ENCODE peak calls at places on chromosomes 7 and 10, in eight cellular contexts. R is HepG2, A is GM12878, T is Panc1, S is upper lobe of left lung, E is K562, N is GM23338, K is HCT116. Z is an unnamed sample.

GRCh38 chr7:159246702-159247480 is 102.2 kb upstream of the VIPR2 start:
- ATAC-seq in R (no peak), A (no peak), T (no peak), S (no peak), E (no peak), N (no peak), K (no peak), Z (no peak)

GRCh38 chr7:50303894-50304157 is 690 bp upstream of the IKZF1 start:
- ATAC-seq in R (no peak), A (peak), T (peak), S (no peak), E (peak), N (peak), K (no peak), Z (no peak)

GRCh38 chr7:97015787-97016391 is 8.7 kb downstream of the DLX5 start:
- ATAC-seq in R (no peak), A (no peak), T (no peak), S (no peak), E (no peak), N (no peak), K (no peak), Z (no peak)

GRCh38 chr10:100805543-100806355 is 60.4 kb downstream of the PAX2 start:
- ATAC-seq in R (no peak), A (no peak), T (peak), S (no peak), E (no peak), N (peak), K (no peak), Z (no peak)

GRCh38 chr7:99720370-99721128 is 14.4 kb downstream of the CYP3A7 start:
- ATAC-seq in R (peak), A (peak), T (peak), S (no peak), E (peak), N (no peak), K (no peak), Z (no peak)

GRCh38 chr10:79102056-79102874 is 33.5 kb downstream of the ZMIZ1 start:
- ATAC-seq in R (no peak), A (no peak), T (peak), S (peak), E (peak), N (peak), K (peak), Z (peak)

GRCh38 chr7:55033241-55033846 is 14.5 kb downstream of the EGFR start:
- ATAC-seq in R (peak), A (no peak), T (peak), S (no peak), E (no peak), N (no peak), K (no peak), Z (no peak)

GRCh38 chr7:71615017-71615416 is 483.1 kb downstream of the GALNT17 start:
- ATAC-seq in R (no peak), A (no peak), T (peak), S (no peak), E (peak), N (peak), K (no peak), Z (no peak)

GRCh38 chr7:128350708-128351295 is 7.1 kb upstream of the RBM28 start:
- ATAC-seq in R (no peak), A (no peak), T (no peak), S (peak), E (no peak), N (no peak), K (no peak), Z (no peak)

GRCh38 chr7:90212149-90212495 is 582 bp downstream of the STEAP2 start:
- ATAC-seq in R (peak), A (no peak), T (no peak), S (peak), E (no peak), N (peak), K (peak), Z (no peak)

GRCh38 chr10:130648807-130649206 is 512.6 kb downstream of the GLRX3 start:
- ATAC-seq in R (no peak), A (no peak), T (no peak), S (peak), E (no peak), N (no peak), K (no peak), Z (no peak)

GRCh38 chr10:96765406-96766240 is 45.3 kb upstream of the PIK3AP1 start:
- ATAC-seq in R (peak), A (peak), T (peak), S (peak), E (peak), N (peak), K (peak), Z (peak)

GRCh38 chr7:116592445-116592844 is 67.6 kb downstream of the CAV1 start:
- ATAC-seq in R (peak), A (no peak), T (peak), S (peak), E (peak), N (peak), K (no peak), Z (no peak)

GRCh38 chr7:94247970-94248369 is 146.7 kb upstream of the COL1A2 start:
- ATAC-seq in R (no peak), A (peak), T (no peak), S (no peak), E (no peak), N (no peak), K (no peak), Z (no peak)

GRCh38 chr10:11345224-11346054 is 266.0 kb downstream of the USP6NL start:
- ATAC-seq in R (peak), A (peak), T (no peak), S (peak), E (no peak), N (peak), K (peak), Z (no peak)

GRCh38 chr10:129707406-129708388 is 240.7 kb downstream of the MGMT start:
- ATAC-seq in R (no peak), A (no peak), T (no peak), S (no peak), E (no peak), N (no peak), K (no peak), Z (peak)

GRCh38 chr7:43248961-43249807 is 136.7 kb downstream of the HECW1 start:
- ATAC-seq in R (peak), A (no peak), T (peak), S (peak), E (peak), N (peak), K (peak), Z (peak)

GRCh38 chr7:129714514-129715063 is 103.1 kb downstream of the NRF1 start:
- ATAC-seq in R (no peak), A (no peak), T (no peak), S (no peak), E (no peak), N (no peak), K (no peak), Z (no peak)

GRCh38 chr10:11528286-11528685 is 83.2 kb downstream of the USP6NL start:
- ATAC-seq in R (no peak), A (peak), T (no peak), S (no peak), E (no peak), N (no peak), K (no peak), Z (no peak)

GRCh38 chr10:99766282-99766681 is 16.2 kb upstream of the ABCC2 start:
- ATAC-seq in R (no peak), A (peak), T (no peak), S (no peak), E (no peak), N (no peak), K (no peak), Z (no peak)

GRCh38 chr10:70357447-70358035 is 24.9 kb downstream of the LRRC20 start:
- ATAC-seq in R (no peak), A (peak), T (peak), S (no peak), E (peak), N (no peak), K (no peak), Z (no peak)

GRCh38 chr10:29859521-29860130 is 199.8 kb downstream of the JCAD start:
- ATAC-seq in R (no peak), A (no peak), T (no peak), S (no peak), E (no peak), N (no peak), K (no peak), Z (no peak)

GRCh38 chr7:128005759-128006159 is 25.5 kb downstream of the LRRC4 start:
- ATAC-seq in R (peak), A (no peak), T (no peak), S (no peak), E (peak), N (no peak), K (no peak), Z (no peak)

GRCh38 chr10:35765039-35765662 is 123.1 kb upstream of the FZD8 start:
- ATAC-seq in R (peak), A (no peak), T (peak), S (peak), E (peak), N (peak), K (no peak), Z (no peak)

GRCh38 chr7:104956753-104957450 is 57.1 kb upstream of the KMT2E start:
- ATAC-seq in R (no peak), A (peak), T (peak), S (no peak), E (peak), N (no peak), K (no peak), Z (peak)

GRCh38 chr7:81957517-81957916 is 187.7 kb upstream of the HGF start:
- ATAC-seq in R (no peak), A (peak), T (no peak), S (no peak), E (no peak), N (no peak), K (no peak), Z (no peak)

GRCh38 chr7:87451187-87451586 is 24.3 kb downstream of the ABCB4 start:
- ATAC-seq in R (no peak), A (no peak), T (no peak), S (no peak), E (no peak), N (no peak), K (no peak), Z (no peak)

GRCh38 chr7:87447251-87447650 is 28.2 kb downstream of the ABCB4 start:
- ATAC-seq in R (no peak), A (no peak), T (no peak), S (no peak), E (no peak), N (no peak), K (no peak), Z (no peak)

GRCh38 chr7:87450706-87451105 is 24.8 kb downstream of the ABCB4 start:
- ATAC-seq in R (no peak), A (no peak), T (no peak), S (no peak), E (no peak), N (no peak), K (no peak), Z (no peak)

GRCh38 chr7:87445897-87446296 is 29.6 kb downstream of the ABCB4 start:
- ATAC-seq in R (no peak), A (peak), T (no peak), S (no peak), E (no peak), N (no peak), K (no peak), Z (no peak)

DNA sequence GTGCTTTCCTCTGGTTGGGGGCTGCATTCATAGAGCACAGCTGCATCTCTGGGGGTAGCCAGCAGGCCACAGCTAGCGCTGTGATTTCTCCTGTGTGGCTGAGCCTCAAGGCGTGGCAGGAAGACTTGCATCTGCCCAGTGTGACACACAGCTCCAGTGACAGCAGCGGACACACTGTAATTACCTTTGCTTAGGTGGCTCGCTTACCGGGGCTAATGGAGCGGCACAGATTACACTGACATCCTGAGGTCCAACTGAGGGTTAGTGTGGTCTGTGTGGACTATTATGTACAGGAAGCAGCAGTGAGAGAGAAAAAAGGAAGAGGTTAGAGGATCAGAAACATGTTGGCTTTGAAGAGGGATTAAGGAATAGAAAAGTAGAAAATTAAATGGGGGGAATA is 27.1 kb downstream of the ABCB4 start:
- ATAC-seq in R (no peak), A (peak), T (no peak), S (no peak), E (no peak), N (peak), K (no peak), Z (no peak)
- TF ChIP-seq POLR2AphosphoS5 in R (no peak), A (no peak), T (no peak), S (no peak), E (no peak), N (no peak), K (no peak), Z (no peak)

DNA sequence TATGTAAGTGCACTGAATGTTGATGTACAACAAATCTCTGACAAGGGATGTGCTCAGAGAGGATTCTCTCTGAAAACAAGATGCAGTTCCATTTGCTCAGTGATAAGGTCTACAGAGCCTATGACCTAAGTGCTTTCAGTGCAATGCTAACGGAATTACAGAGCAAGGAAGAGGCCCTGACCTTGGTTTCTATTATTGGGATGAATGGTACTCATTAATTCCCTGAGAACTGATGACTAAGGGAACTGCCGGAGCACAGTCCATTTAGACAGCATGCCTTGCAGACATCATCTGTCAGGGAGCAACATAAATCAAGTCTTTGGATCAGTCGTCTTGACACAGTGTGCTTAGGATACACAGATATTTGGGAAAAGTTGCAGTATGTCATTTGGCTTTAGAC is 340.8 kb downstream of the PHTF2 start:
- ATAC-seq in R (no peak), A (no peak), T (no peak), S (no peak), E (no peak), N (no peak), K (no peak), Z (no peak)
- TF ChIP-seq POLR2AphosphoS5 in R (no peak), A (no peak), T (no peak), S (no peak), E (no peak), N (no peak), K (no peak), Z (peak)

GRCh38 chr7:33556471-33556870 is 348.9 kb upstream of the BMPER start:
- ATAC-seq in R (no peak), A (no peak), T (no peak), S (no peak), E (no peak), N (no peak), K (no peak), Z (no peak)
- TF ChIP-seq POLR2AphosphoS5 in R (no peak), A (no peak), T (no peak), S (no peak), E (no peak), N (no peak), K (no peak), Z (no peak)

GRCh38 chr10:119871881-119872609 is 598 bp downstream of the MCMBP start:
- ATAC-seq in R (peak), A (peak), T (peak), S (peak), E (peak), N (peak), K (peak), Z (peak)
- TF ChIP-seq POLR2AphosphoS5 in R (no peak), A (no peak), T (no peak), S (peak), E (no peak), N (no peak), K (peak), Z (no peak)

GRCh38 chr7:101081432-101081831 is 3.8 kb upstream of the TRIM56 start:
- ATAC-seq in R (no peak), A (no peak), T (no peak), S (no peak), E (no peak), N (no peak), K (no peak), Z (no peak)

GRCh38 chr7:101087334-101088068 is 2.2 kb downstream of the TRIM56 start:
- ATAC-seq in R (no peak), A (no peak), T (no peak), S (no peak), E (no peak), N (no peak), K (no peak), Z (no peak)

GRCh38 chr7:101088858-101089529 is 3.7 kb downstream of the TRIM56 start:
- ATAC-seq in R (no peak), A (no peak), T (no peak), S (no peak), E (no peak), N (no peak), K (no peak), Z (no peak)

GRCh38 chr7:101088069-101088425 is 2.8 kb downstream of the TRIM56 start:
- ATAC-seq in R (no peak), A (no peak), T (no peak), S (no peak), E (no peak), N (no peak), K (no peak), Z (no peak)

GRCh38 chr7:101085000-101085948 is at the start of gene TRIM56:
- ATAC-seq in R (peak), A (peak), T (peak), S (peak), E (peak), N (peak), K (peak), Z (peak)
- TF ChIP-seq POLR2AphosphoS5 in R (peak), A (peak), T (peak), S (peak), E (peak), N (peak), K (peak), Z (peak)

GRCh38 chr10:89301721-89302445 is at the start of gene IFIT2:
- ATAC-seq in R (peak), A (peak), T (peak), S (peak), E (peak), N (no peak), K (peak), Z (peak)
- TF ChIP-seq POLR2AphosphoS5 in R (no peak), A (peak), T (peak), S (peak), E (no peak), N (no peak), K (peak), Z (peak)

GRCh38 chr7:154881046-154881445 is 121.9 kb downstream of the PAXIP1 start:
- ATAC-seq in R (no peak), A (no peak), T (no peak), S (no peak), E (peak), N (no peak), K (no peak), Z (no peak)
- TF ChIP-seq POLR2AphosphoS5 in R (no peak), A (no peak), T (no peak), S (no peak), E (no peak), N (no peak), K (no peak), Z (no peak)

GRCh38 chr10:94546616-94547175 is 1.1 kb downstream of the HELLS start:
- ATAC-seq in R (no peak), A (peak), T (no peak), S (no peak), E (no peak), N (no peak), K (no peak), Z (no peak)

GRCh38 chr10:94546058-94546595 is 539 bp downstream of the HELLS start:
- ATAC-seq in R (peak), A (peak), T (peak), S (no peak), E (peak), N (no peak), K (no peak), Z (peak)

GRCh38 chr10:94549221-94549620 is 3.6 kb downstream of the HELLS start:
- ATAC-seq in R (no peak), A (no peak), T (no peak), S (no peak), E (no peak), N (no peak), K (no peak), Z (no peak)

DNA sequence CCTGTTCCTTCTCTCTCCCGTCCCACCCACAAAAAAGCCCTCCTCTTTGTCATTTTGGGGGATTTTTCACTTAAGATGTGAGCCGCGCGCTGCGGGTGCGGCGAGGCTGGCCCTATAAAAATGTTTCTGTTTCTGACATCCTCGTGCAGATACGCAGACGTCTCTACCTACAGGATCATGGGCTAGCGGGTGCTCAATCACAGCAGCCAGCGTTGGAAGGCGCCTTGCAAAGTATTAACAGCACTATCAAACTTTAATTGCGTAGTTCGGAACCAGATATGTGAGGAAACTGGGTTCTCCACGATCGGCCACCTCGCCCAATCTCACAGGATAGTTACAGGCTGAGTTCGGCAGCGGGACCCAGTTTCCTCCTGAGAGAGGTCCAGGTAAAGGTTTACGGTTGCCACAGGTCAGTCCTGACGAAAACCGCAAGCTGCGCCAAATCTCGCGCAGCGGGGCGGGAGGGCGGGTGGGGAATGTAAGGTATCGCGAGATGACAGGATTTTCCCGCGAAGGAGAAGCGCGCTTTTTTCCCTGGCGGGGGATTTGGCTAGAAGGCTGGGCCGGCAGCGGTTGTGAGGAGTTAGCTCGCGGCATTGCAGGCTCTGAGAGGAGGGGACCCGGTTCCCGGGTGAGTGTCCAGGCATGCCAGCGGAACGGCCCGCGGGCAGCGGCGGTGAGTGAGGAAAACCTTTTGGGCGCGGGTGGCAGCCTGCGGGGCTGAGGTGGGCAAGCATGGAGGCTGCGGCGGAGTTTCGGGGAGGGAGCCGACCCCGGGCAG is at the start of gene HELLS:
- ATAC-seq in R (peak), A (peak), T (peak), S (peak), E (peak), N (peak), K (peak), Z (peak)
- TF ChIP-seq POLR2AphosphoS5 in R (peak), A (peak), T (peak), S (no peak), E (peak), N (peak), K (peak), Z (no peak)